ENCODE peak calls at places on chromosomes 7 and 10, in eight cellular contexts. W is dorsolateral prefrontal cortex, V is heart right ventricle, B is upper lobe of right lung, S is psoas muscle, Z is A549, U is small intestine, Q is NB4. O is an unnamed sample.

GRCh38 chr7:1359681-1360485 is 99.4 kb downstream of the MICALL2 start:
- DNase-seq in W (peak; percentile 37), V (no peak), B (peak; percentile 62), S (no peak), Z (no peak), U (no peak), Q (no peak), O (no peak)

GRCh38 chr7:104789780-104790179 is 224.2 kb upstream of the KMT2E start:
- DNase-seq in W (no peak), V (no peak), B (no peak), S (no peak), Z (no peak), U (no peak), Q (no peak), O (no peak)

GRCh38 chr7:12220321-12221046 is 9.4 kb downstream of the TMEM106B start:
- DNase-seq in W (no peak), V (no peak), B (no peak), S (no peak), Z (no peak), U (no peak), Q (no peak), O (no peak)

GRCh38 chr7:157475095-157475494 is 138.3 kb downstream of the DNAJB6 start:
- DNase-seq in W (no peak), V (no peak), B (no peak), S (no peak), Z (no peak), U (no peak), Q (no peak), O (no peak)

GRCh38 chr7:93883078-93883916 is 7.3 kb downstream of the TFPI2 start:
- DNase-seq in W (no peak), V (no peak), B (no peak), S (no peak), Z (no peak), U (no peak), Q (no peak), O (no peak)

GRCh38 chr10:117005454-117006055 is 568 bp upstream of the SHTN1 start:
- DNase-seq in W (peak; percentile 60), V (no peak), B (no peak), S (no peak), Z (peak; percentile 55), U (peak; percentile 34), Q (no peak), O (no peak)

GRCh38 chr10:83582407-83583095 is 556.8 kb upstream of the GHITM start:
- DNase-seq in W (no peak), V (no peak), B (no peak), S (no peak), Z (no peak), U (no peak), Q (no peak), O (no peak)

GRCh38 chr7:73850212-73850611 is 7.9 kb upstream of the METTL27 start:
- DNase-seq in W (no peak), V (no peak), B (no peak), S (no peak), Z (no peak), U (no peak), Q (no peak), O (no peak)

GRCh38 chr10:86718556-86718955 is 37.9 kb upstream of the BMPR1A start:
- DNase-seq in W (no peak), V (no peak), B (no peak), S (no peak), Z (no peak), U (no peak), Q (no peak), O (no peak)

GRCh38 chr10:84551437-84552120 is 223.2 kb downstream of the CCSER2 start:
- DNase-seq in W (no peak), V (no peak), B (no peak), S (no peak), Z (no peak), U (no peak), Q (no peak), O (no peak)

GRCh38 chr7:43758861-43759683 is 592 bp downstream of the BLVRA start:
- DNase-seq in W (no peak), V (peak; percentile 15), B (no peak), S (peak; percentile 42), Z (no peak), U (peak; percentile 21), Q (peak; percentile 64), O (no peak)

GRCh38 chr10:86295791-86296190 is 70.8 kb downstream of the GRID1 start:
- DNase-seq in W (no peak), V (no peak), B (no peak), S (no peak), Z (no peak), U (no peak), Q (no peak), O (no peak)

GRCh38 chr10:22280078-22280477 is 36.1 kb upstream of the COMMD3 start:
- DNase-seq in W (no peak), V (no peak), B (no peak), S (no peak), Z (no peak), U (no peak), Q (no peak), O (no peak)

GRCh38 chr10:86361134-86362128 is 5.2 kb downstream of the GRID1 start:
- DNase-seq in W (peak; percentile 50), V (peak; percentile 38), B (peak; percentile 34), S (no peak), Z (no peak), U (no peak), Q (no peak), O (no peak)

GRCh38 chr10:50621981-50622496 is 1.7 kb downstream of the SGMS1 start:
- DNase-seq in W (peak; percentile 89), V (peak; percentile 96), B (peak; percentile 93), S (peak; percentile 99), Z (peak; percentile 76), U (peak; percentile 87), Q (peak; percentile 81), O (peak; percentile 79)

GRCh38 chr10:12656518-12657142 is 307.3 kb downstream of the CAMK1D start:
- DNase-seq in W (no peak), V (no peak), B (no peak), S (no peak), Z (peak; percentile 50), U (peak; percentile 67), Q (peak; percentile 60), O (peak; percentile 15)

GRCh38 chr7:74203157-74203556 is 6.6 kb upstream of the LAT2 start:
- DNase-seq in W (no peak), V (no peak), B (peak; percentile 21), S (no peak), Z (peak; percentile 46), U (peak; percentile 66), Q (peak; percentile 92), O (no peak)

GRCh38 chr7:157462840-157463239 is 126.0 kb downstream of the DNAJB6 start:
- DNase-seq in W (peak; percentile 20), V (no peak), B (no peak), S (no peak), Z (no peak), U (no peak), Q (peak; percentile 74), O (no peak)

GRCh38 chr7:100570954-100571828 is 2.5 kb downstream of the SAP25 start:
- DNase-seq in W (no peak), V (no peak), B (peak; percentile 63), S (no peak), Z (no peak), U (no peak), Q (no peak), O (no peak)

GRCh38 chr7:157674027-157674714 is 337.4 kb downstream of the DNAJB6 start:
- DNase-seq in W (peak; percentile 37), V (no peak), B (peak; percentile 63), S (no peak), Z (no peak), U (no peak), Q (no peak), O (no peak)

GRCh38 chr7:91375378-91375777 is 111.1 kb downstream of the FZD1 start:
- DNase-seq in W (no peak), V (no peak), B (no peak), S (no peak), Z (no peak), U (no peak), Q (no peak), O (no peak)

DNA sequence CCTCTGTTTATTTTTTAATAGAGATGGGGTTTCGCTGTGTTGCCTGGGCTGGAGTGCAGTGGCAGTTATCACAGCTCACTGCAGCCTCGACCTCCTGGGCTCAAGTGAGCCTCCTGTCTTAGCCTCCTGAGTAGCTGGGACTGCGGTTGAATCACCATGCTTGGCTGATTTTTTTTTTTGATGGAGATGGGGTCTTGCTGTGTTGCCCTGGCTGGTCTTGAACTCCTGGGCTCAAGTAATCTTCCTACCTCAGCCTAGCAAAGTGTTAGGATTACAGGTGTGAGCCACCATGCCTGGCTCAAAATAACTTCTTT is 8.1 kb downstream of the DYNC2I1 start:
- DNase-seq in W (no peak), V (no peak), B (no peak), S (no peak), Z (no peak), U (no peak), Q (no peak), O (no peak)
- H3K4me3 ChIP-seq in W (peak overlapping the region; percentile 57), V (peak overlapping the region; percentile 54), B (peak overlapping the region; percentile 47), S (peak overlapping the region; percentile 63), Z (peak overlapping the region; percentile 47), U (no peak overlapping the region), Q (peak overlapping the region; percentile 42), O (peak overlapping the region; percentile 43)

DNA sequence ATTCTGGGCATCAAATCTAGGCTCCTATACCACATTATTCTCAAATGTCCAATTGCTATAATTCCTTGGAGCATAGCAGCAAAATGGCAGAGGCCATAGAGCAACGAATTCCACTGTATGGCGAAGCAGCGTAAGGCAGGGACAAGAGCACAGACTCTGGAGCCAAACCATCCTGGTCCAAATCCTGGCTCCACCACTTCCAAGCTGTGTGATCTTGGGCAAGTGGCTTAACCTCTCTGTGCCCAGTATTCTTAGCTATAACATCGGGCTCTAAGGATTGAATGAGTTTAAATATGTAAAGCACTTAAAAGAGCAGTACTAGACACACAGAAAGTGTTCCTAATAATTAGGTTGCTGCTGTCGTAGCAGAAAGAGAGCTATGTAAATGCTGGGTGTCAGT is 56.2 kb downstream of the TACC2 start:
- DNase-seq in W (no peak), V (no peak), B (no peak), S (no peak), Z (no peak), U (no peak), Q (no peak), O (no peak)
- H3K4me3 ChIP-seq in W (no peak overlapping the region), V (no peak overlapping the region), B (no peak overlapping the region), S (peak overlapping the region; percentile 53), Z (no peak overlapping the region), U (no peak overlapping the region), Q (no peak overlapping the region), O (no peak overlapping the region)

DNA sequence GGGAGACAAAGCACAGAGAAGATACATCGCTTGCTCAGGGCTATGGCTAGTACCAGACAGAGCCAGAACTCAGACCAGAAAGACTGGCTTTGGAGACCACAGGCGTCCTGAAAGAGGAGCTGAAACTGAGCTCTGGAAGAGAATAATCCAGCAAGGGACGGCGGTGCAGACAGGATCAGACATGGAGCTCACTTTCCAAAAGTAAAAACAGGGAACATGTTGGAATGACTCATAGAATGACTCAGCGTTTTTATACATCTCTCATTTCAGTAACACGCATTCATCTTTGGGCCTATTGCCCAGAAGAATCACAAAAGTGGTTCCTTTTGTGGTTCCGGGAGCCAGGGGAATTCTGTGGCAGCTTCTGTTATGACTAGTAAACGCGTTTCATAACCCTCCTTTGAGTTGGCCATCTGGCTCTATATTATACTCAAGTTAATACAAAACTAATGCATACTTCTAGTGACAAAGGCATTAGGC is 37.2 kb downstream of the PLEKHS1 start:
- DNase-seq in W (no peak), V (peak; percentile 15), B (no peak), S (peak; percentile 25), Z (peak; percentile 44), U (peak; percentile 15), Q (peak; percentile 40), O (peak; percentile 95)
- H3K4me3 ChIP-seq in W (no peak overlapping the region), V (no peak overlapping the region), B (no peak overlapping the region), S (no peak overlapping the region), Z (no peak overlapping the region), U (no peak overlapping the region), Q (no peak overlapping the region), O (no peak overlapping the region)

GRCh38 chr10:93075369-93076221 is 1.9 kb downstream of the CYP26A1 start:
- DNase-seq in W (no peak), V (no peak), B (no peak), S (no peak), Z (no peak), U (no peak), Q (no peak), O (no peak)
- H3K4me3 ChIP-seq in W (peak overlapping the region; percentile 57), V (no peak overlapping the region), B (no peak overlapping the region), S (no peak overlapping the region), Z (no peak overlapping the region), U (no peak overlapping the region), Q (no peak overlapping the region), O (no peak overlapping the region)

O was measured in skeletal muscle cell.